ENCODE peak calls at places on chromosomes 1 and 21, in five cellular contexts. F is NT2/D1, J is H1, C is HCT116, S is K562. B is an unnamed sample.
A peak's percentile ranks its signal among the peaks of the same experiment; 100 is the strongest.

GRCh38 chr1:44831516-44831915 is 11.5 kb downstream of the PTCH2 start:
- DNase-seq in C (no peak), F (no peak), J (no peak), S (peak; percentile 54), B (no peak)

GRCh38 chr1:35269190-35269988 is 880 bp downstream of the ZMYM4 start:
- DNase-seq in F (no peak), J (peak; percentile 47), C (no peak), S (no peak), B (no peak)

GRCh38 chr1:19682257-19682656 is 17.6 kb downstream of the HTR6 start:
- DNase-seq in C (no peak), F (no peak), J (no peak), S (no peak), B (no peak)

GRCh38 chr1:24742090-24742938 is 2.9 kb upstream of the CLIC4 start:
- DNase-seq in F (no peak), C (no peak), J (no peak), S (peak; percentile 48), B (peak; percentile 39)

GRCh38 chr1:35936828-35937227 is 5.9 kb downstream of the AGO3 start:
- DNase-seq in C (no peak), F (no peak), S (no peak), J (no peak), B (no peak)

GRCh38 chr1:10161121-10161520 is 49.2 kb upstream of the KIF1B start:
- DNase-seq in S (no peak), C (no peak), J (no peak), F (no peak), B (no peak)

GRCh38 chr1:91556556-91556955 is 55.9 kb downstream of the CDC7 start:
- DNase-seq in F (no peak), S (no peak), C (no peak), J (no peak), B (no peak)

GRCh38 chr1:81327103-81327728 is 473.5 kb upstream of the ADGRL2 start:
- DNase-seq in S (no peak), F (no peak), C (no peak), J (no peak), B (no peak)

GRCh38 chr1:25033828-25034451 is 103.9 kb upstream of the RUNX3 start:
- DNase-seq in J (no peak), S (no peak), C (no peak), F (no peak), B (no peak)

GRCh38 chr21:18117116-18117515 is 127.5 kb upstream of the CHODL start:
- DNase-seq in J (no peak), S (no peak), C (no peak), F (no peak), B (no peak)

GRCh38 chr1:240245629-240246020 is 153.9 kb downstream of the FMN2 start:
- DNase-seq in J (no peak), F (no peak), S (no peak), C (no peak), B (no peak)

GRCh38 chr21:34722684-34723300 is 54.0 kb downstream of the CLIC6 start:
- DNase-seq in S (peak; percentile 68), C (no peak), J (peak; percentile 78), F (peak; percentile 42), B (no peak)

GRCh38 chr21:38806153-38806941 is 618 bp downstream of the ETS2 start:
- DNase-seq in S (peak; percentile 53), J (peak; percentile 57), C (no peak), F (no peak), B (no peak)

GRCh38 chr21:36725793-36726386 is 27.0 kb downstream of the SIM2 start:
- DNase-seq in S (no peak), F (no peak), C (no peak), J (no peak), B (no peak)

GRCh38 chr1:157359309-157360020 is 192.8 kb downstream of the FCRL5 start:
- DNase-seq in C (no peak), S (no peak), F (no peak), J (no peak), B (no peak)

GRCh38 chr1:18107671-18108312 is at the start of gene IGSF21:
- DNase-seq in S (no peak), C (no peak), J (peak; percentile 71), F (no peak), B (no peak)

GRCh38 chr21:44933199-44933937 is 6.5 kb upstream of the SLX9 start:
- DNase-seq in C (no peak), F (no peak), S (no peak), J (no peak), B (no peak)
- TF ChIP-seq ZNF274 in C (no peak), F (no peak), S (no peak), J (no peak), B (no peak)

DNA sequence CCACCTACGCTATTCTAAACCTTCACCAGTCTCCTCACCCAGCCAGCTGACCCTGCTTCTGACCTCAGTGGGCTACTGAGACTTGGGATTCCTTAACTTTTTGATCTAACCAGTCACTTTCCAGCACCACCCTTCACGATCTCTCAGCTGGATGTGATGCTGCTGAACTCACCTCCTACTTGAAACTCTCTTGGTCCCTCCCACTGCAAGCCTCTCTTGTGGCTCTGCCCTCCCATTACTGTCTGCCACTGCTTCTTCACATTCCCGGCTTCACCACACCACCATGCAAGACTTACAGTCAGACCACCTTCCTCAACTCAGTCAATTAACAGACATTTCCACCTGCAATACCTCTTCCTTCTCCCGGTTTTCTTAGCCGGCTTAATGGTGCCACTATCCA is 6.3 kb downstream of the TAF5L start:
- DNase-seq in C (no peak), S (peak; percentile 27), F (no peak), J (no peak), B (no peak)
- TF ChIP-seq ZNF274 in C (no peak), S (no peak), F (no peak), J (no peak), B (no peak)

DNA sequence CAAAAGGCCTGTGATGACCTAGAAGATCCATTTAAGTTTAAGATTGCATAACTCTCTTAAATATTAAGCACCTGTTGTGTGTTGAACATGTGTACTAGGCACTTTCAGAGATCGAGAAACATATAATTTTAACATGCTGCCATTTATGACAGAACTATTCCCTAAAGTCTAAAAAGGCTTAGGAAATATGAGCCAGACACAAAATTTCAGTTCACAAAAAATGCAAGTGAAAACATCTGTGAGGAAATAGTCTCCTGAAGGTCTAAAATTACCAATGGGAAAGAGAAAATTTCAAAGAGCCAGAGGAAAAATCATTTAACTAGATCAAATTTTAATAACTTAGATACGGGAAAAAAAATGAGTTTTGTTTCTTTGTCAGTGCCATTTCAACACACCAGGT is 37.7 kb downstream of the CEP170 start:
- DNase-seq in S (no peak), F (no peak), C (no peak), J (no peak), B (no peak)
- TF ChIP-seq ZNF274 in S (no peak), F (no peak), C (no peak), J (no peak), B (no peak)

GRCh38 chr1:115062542-115063004 is 26.7 kb downstream of the TSPAN2 start:
- DNase-seq in S (no peak), J (no peak), F (no peak), C (no peak), B (no peak)
- TF ChIP-seq ZNF274 in S (no peak), J (no peak), F (no peak), C (no peak), B (no peak)

GRCh38 chr1:109652446-109652845 is 3.5 kb upstream of the GSTM4 start:
- DNase-seq in F (no peak), S (no peak), J (no peak), C (no peak), B (no peak)

GRCh38 chr1:109657395-109657794 is 1.5 kb downstream of the GSTM4 start:
- DNase-seq in F (no peak), S (no peak), C (no peak), J (no peak), B (no peak)

GRCh38 chr1:109653286-109653685 is 2.6 kb upstream of the GSTM4 start:
- DNase-seq in C (no peak), J (no peak), S (no peak), F (no peak), B (no peak)

GRCh38 chr1:109655624-109656519 is at the start of gene GSTM4:
- DNase-seq in F (peak; percentile 71), J (peak; percentile 86), C (peak; percentile 16), S (peak; percentile 89), B (peak; percentile 59)

GRCh38 chr1:109654519-109654918 is 1.4 kb upstream of the GSTM4 start:
- DNase-seq in J (no peak), F (no peak), C (no peak), S (no peak), B (no peak)
- TF ChIP-seq ZNF274 in J (no peak), F (no peak), C (no peak), S (no peak), B (no peak)

GRCh38 chr1:27528701-27529637 is 39.0 kb upstream of the WASF2 start:
- DNase-seq in F (no peak), S (peak; percentile 77), J (no peak), C (no peak), B (no peak)
- TF ChIP-seq ZNF274 in F (no peak), S (no peak), J (no peak), C (no peak), B (no peak)

GRCh38 chr1:227888404-227889046 is 59.2 kb downstream of the WNT9A start:
- DNase-seq in J (peak; percentile 44), F (no peak), C (no peak), S (no peak), B (no peak)
- TF ChIP-seq ZNF274 in J (no peak), F (no peak), C (no peak), S (no peak), B (no peak)

GRCh38 chr1:75233302-75233929 is 99.2 kb downstream of the LHX8 start:
- DNase-seq in S (peak; percentile 31), F (peak; percentile 46), J (no peak), C (peak; percentile 19), B (peak; percentile 38)
- TF ChIP-seq ZNF274 in S (no peak), F (no peak), J (no peak), C (no peak), B (no peak)

B was measured in HepG2.